ENCODE peak calls at places on chromosomes 3 and 15, in four cellular contexts. X is IMR-90, Z is psoas muscle, A is dorsolateral prefrontal cortex. B is an unnamed sample.
A peak's percentile ranks its signal among the peaks of the same experiment; 100 is the strongest.

GRCh38 chr3:4825572-4826236 is 153.5 kb upstream of the BHLHE40 start:
- DNase-seq in X (no peak), Z (peak; percentile 21), A (no peak), B (no peak)

GRCh38 chr3:197746214-197746613 is 3.5 kb upstream of the FYTTD1 start:
- DNase-seq in Z (no peak), A (no peak), X (peak; percentile 19), B (no peak)

GRCh38 chr15:100281096-100281917 is 60.5 kb downstream of the ADAMTS17 start:
- DNase-seq in Z (no peak), X (no peak), A (no peak), B (no peak)

GRCh38 chr15:100900136-100900894 is 18.8 kb upstream of the LRRK1 start:
- DNase-seq in Z (no peak), X (no peak), A (no peak), B (peak; percentile 27)

GRCh38 chr3:77254967-77255831 is 215.3 kb downstream of the ROBO2 start:
- DNase-seq in A (no peak), Z (no peak), X (peak; percentile 69), B (peak; percentile 50)

GRCh38 chr3:46905191-46905560 is 27.7 kb downstream of the PTH1R start:
- DNase-seq in X (no peak), A (no peak), Z (peak; percentile 8), B (no peak)

GRCh38 chr3:3201584-3201983 is 22.1 kb upstream of the CRBN start:
- DNase-seq in Z (no peak), A (no peak), X (no peak), B (no peak)

GRCh38 chr15:101131489-101132389 is 120.1 kb downstream of the CHSY1 start:
- DNase-seq in X (no peak), A (no peak), Z (no peak), B (no peak)

GRCh38 chr15:40014390-40014789 is 24.6 kb downstream of the SRP14 start:
- DNase-seq in Z (no peak), A (no peak), X (no peak), B (peak; percentile 3)

GRCh38 chr3:93973160-93974126 is at the start of gene PROS1:
- DNase-seq in A (peak; percentile 60), Z (peak; percentile 84), X (peak; percentile 68), B (peak; percentile 75)
- TF ChIP-seq CTCF in A (no peak), Z (no peak), X (no peak), B (no peak)

GRCh38 chr3:155431856-155432570 is 138.5 kb upstream of the STRIT1 start:
- DNase-seq in X (no peak), Z (no peak), A (no peak), B (no peak)
- TF ChIP-seq CTCF in X (no peak), Z (no peak), A (no peak), B (no peak)

GRCh38 chr3:157755254-157755653 is 252.0 kb upstream of the VEPH1 start:
- DNase-seq in Z (no peak), X (no peak), A (no peak), B (no peak)
- TF ChIP-seq CTCF in Z (no peak), X (peak; percentile 16), A (no peak), B (peak; percentile 18)

GRCh38 chr15:77567202-77567601 is 65.5 kb downstream of the LINGO1 start:
- DNase-seq in A (no peak), X (no peak), Z (no peak), B (no peak)

GRCh38 chr15:77568960-77569646 is 63.6 kb downstream of the LINGO1 start:
- DNase-seq in X (peak; percentile 11), Z (no peak), A (no peak), B (peak; percentile 36)

GRCh38 chr15:77566092-77566491 is 66.6 kb downstream of the LINGO1 start:
- DNase-seq in X (no peak), A (no peak), Z (no peak), B (no peak)

GRCh38 chr15:77569647-77570186 is 63.0 kb downstream of the LINGO1 start:
- DNase-seq in X (no peak), Z (no peak), A (no peak), B (peak; percentile 57)

DNA sequence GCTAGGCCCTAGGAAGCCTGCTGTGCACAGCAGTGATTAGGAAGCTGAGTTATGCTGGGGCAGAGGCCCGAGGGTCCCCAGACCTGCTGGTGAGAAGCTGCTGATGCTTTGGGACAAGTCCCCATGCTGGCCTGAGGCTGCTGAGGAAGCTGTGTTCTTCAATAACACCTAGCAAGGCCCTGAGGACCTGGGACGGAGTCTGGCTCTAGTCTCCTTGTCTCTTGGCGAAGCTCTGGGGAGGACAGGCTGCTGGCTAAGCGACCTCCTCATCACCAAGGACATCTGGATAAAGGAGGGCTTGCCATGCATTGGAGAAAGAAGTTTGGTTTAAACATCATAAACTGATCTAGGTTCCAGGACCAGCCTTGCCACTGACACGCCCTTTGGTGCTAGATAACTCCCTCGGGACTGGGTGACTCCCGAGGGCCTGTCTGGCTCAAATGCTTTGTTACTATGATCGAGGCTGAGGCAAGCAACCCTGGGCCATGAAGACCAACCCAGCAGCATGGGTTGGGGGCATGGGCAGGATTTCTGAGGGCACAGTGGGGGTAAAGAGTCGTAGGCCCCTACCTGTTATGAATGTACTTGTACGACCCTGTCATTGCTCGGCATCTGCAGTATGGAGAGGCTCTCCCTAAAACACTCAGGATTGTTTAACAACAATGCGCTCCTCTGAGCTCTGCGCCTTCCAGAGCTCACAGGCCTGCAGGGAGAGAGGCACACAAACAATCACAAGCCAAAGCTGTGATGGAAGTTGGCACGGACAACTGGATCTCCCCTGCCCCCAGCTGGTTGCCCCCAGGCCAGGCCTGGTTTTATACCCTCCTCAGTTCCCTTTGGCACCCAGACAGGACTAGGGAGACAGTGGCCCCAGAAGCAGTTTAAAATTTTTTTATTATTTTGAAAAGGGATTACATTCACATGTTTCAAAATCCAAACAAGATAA is 64.4 kb downstream of the LINGO1 start:
- DNase-seq in X (no peak), Z (no peak), A (no peak), B (no peak)
- TF ChIP-seq CTCF in X (no peak), Z (no peak), A (no peak), B (no peak)

DNA sequence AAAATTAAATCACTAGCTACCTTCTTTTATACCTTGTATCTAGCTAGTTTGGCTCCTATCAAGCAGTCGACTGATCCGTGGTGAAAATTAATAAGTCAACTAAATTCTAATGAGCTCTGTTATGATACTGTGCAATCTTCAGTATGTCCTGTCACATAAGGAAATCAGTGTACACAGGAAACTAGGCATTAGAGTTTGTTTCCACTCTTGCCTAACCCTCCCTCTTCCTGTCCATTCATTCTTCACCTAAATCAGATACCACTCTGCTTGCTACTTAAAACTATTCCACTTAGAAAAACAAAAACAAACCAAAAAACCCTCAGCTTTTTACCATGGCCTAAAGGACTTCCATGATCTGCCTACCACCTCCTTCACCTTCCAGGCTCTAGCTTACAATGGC is 8.0 kb downstream of the RFC4 start:
- DNase-seq in A (no peak), X (no peak), Z (no peak), B (no peak)
- TF ChIP-seq CTCF in A (no peak), X (no peak), Z (no peak), B (no peak)

GRCh38 chr3:17645074-17645698 is 97.2 kb downstream of the TBC1D5 start:
- DNase-seq in Z (no peak), X (peak; percentile 76), A (no peak), B (peak; percentile 7)
- TF ChIP-seq CTCF in Z (peak; percentile 69), X (peak; percentile 72), A (peak; percentile 70), B (peak; percentile 64)

DNA sequence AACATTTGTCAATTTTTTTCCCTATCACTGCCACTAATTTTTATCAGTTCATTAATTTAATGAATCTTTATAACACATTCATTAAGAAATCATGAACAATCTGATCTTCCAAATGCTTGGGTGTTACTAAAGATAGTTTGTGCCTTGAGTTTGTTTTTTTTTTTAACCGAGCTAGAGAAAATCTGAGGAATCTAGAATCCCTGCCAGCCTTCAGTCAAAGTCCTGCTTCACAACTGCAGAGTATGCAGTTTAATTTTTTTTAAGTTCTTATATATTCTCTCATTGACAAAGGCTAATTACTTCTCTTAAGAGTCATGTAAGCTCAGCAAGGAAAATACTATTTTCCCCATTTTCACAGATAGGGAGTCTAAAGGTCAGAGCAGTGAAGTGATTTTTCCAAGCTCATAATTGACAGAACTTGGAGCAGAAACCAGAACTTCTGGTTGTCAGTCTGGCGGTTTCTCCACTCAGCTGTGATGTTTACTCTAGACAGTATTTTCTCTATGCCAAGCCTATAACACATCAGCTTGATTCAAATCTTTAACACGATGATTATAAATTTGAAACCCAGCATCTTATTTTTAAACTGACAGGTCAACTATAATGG is 55.7 kb downstream of the TNIK start:
- DNase-seq in Z (no peak), X (no peak), A (no peak), B (no peak)
- TF ChIP-seq CTCF in Z (no peak), X (no peak), A (no peak), B (no peak)

B was measured in nephron progenitor cell.